ENCODE peak calls at places on chromosomes 16 and 17, in eight cellular contexts. One of them, this sample, is unnamed.

GRCh38 chr17:81471804-81472456 is 40.7 kb downstream of the ACTG1 start:
- DNase-seq in CD4-positive, alpha-beta memory T cell: no peak
- DNase-seq in HFFc6: peak; percentile 87
- DNase-seq in B cell: no peak
- DNase-seq in A673: peak; percentile 98
- DNase-seq in A549: peak; percentile 80
- DNase-seq in NCI-H1930: peak; percentile 92
- DNase-seq in mesenteric fat pad: no peak
- DNase-seq in this sample: no peak

GRCh38 chr17:39174907-39175694 is 9.1 kb upstream of the ARL5C start:
- DNase-seq in CD4-positive, alpha-beta memory T cell: peak; percentile 72
- DNase-seq in HFFc6: peak; percentile 10
- DNase-seq in B cell: peak; percentile 86
- DNase-seq in A673: peak; percentile 69
- DNase-seq in A549: peak; percentile 79
- DNase-seq in NCI-H1930: peak; percentile 53
- DNase-seq in mesenteric fat pad: no peak
- DNase-seq in this sample: peak; percentile 90

GRCh38 chr16:72469932-72470331 is 298.0 kb upstream of the PMFBP1 start:
- DNase-seq in CD4-positive, alpha-beta memory T cell: no peak
- DNase-seq in HFFc6: no peak
- DNase-seq in B cell: no peak
- DNase-seq in A673: no peak
- DNase-seq in A549: no peak
- DNase-seq in NCI-H1930: no peak
- DNase-seq in mesenteric fat pad: no peak
- DNase-seq in this sample: no peak

GRCh38 chr17:7716901-7717755 is at the start of gene DNAH2:
- DNase-seq in CD4-positive, alpha-beta memory T cell: no peak
- DNase-seq in HFFc6: peak; percentile 77
- DNase-seq in B cell: peak; percentile 56
- DNase-seq in A673: peak; percentile 97
- DNase-seq in A549: peak; percentile 93
- DNase-seq in NCI-H1930: peak; percentile 93
- DNase-seq in mesenteric fat pad: no peak
- DNase-seq in this sample: peak; percentile 82

GRCh38 chr16:29973384-29974246 is at the start of gene TAOK2:
- DNase-seq in CD4-positive, alpha-beta memory T cell: peak; percentile 92
- DNase-seq in HFFc6: peak; percentile 99
- DNase-seq in B cell: peak; percentile 98
- DNase-seq in A673: peak; percentile 99
- DNase-seq in A549: peak; percentile 100
- DNase-seq in NCI-H1930: peak; percentile 99
- DNase-seq in mesenteric fat pad: peak; percentile 99
- DNase-seq in this sample: peak; percentile 100

GRCh38 chr16:22814330-22815105 is 556 bp downstream of the HS3ST2 start:
- DNase-seq in CD4-positive, alpha-beta memory T cell: no peak
- DNase-seq in HFFc6: no peak
- DNase-seq in B cell: no peak
- DNase-seq in A673: no peak
- DNase-seq in A549: no peak
- DNase-seq in NCI-H1930: no peak
- DNase-seq in mesenteric fat pad: no peak
- DNase-seq in this sample: no peak

GRCh38 chr16:7270823-7271222 is 61.8 kb upstream of the RBFOX1 start:
- DNase-seq in CD4-positive, alpha-beta memory T cell: no peak
- DNase-seq in HFFc6: no peak
- DNase-seq in B cell: no peak
- DNase-seq in A673: no peak
- DNase-seq in A549: no peak
- DNase-seq in NCI-H1930: no peak
- DNase-seq in mesenteric fat pad: no peak
- DNase-seq in this sample: no peak

GRCh38 chr16:12239953-12240485 is 263.5 kb downstream of the SNX29 start:
- DNase-seq in CD4-positive, alpha-beta memory T cell: no peak
- DNase-seq in HFFc6: no peak
- DNase-seq in B cell: no peak
- DNase-seq in A673: no peak
- DNase-seq in A549: no peak
- DNase-seq in NCI-H1930: no peak
- DNase-seq in mesenteric fat pad: no peak
- DNase-seq in this sample: no peak

GRCh38 chr17:28756025-28756804 is 12.4 kb downstream of the TRAF4 start:
- DNase-seq in CD4-positive, alpha-beta memory T cell: no peak
- DNase-seq in HFFc6: no peak
- DNase-seq in B cell: no peak
- DNase-seq in A673: no peak
- DNase-seq in A549: no peak
- DNase-seq in NCI-H1930: no peak
- DNase-seq in mesenteric fat pad: no peak
- DNase-seq in this sample: no peak

This sample was measured in GM13977.